ENCODE peak calls at places on chromosomes 4 and X, in ten cellular contexts. P is body of pancreas; J is upper lobe of right lung; K is testis; B is mammary epithelial cell; U is H9; C is dorsolateral prefrontal cortex; X is stomach; S is CD4-positive, alpha-beta T cell; R is tibial nerve. Y is an unnamed sample. For H3K27me3, the result is how much of the 10 kb centered on the place peaks cover.

GRCh38 chr4:72205298-72205697 is 173.5 kb downstream of the NPFFR2 start:
- DNase-seq in J (no peak), R (no peak), C (no peak), B (no peak), K (no peak), P (no peak), X (no peak), S (no peak), U (no peak), Y (no peak)

GRCh38 chr4:105840426-105841174 is 54.7 kb upstream of the NPNT start:
- DNase-seq in J (no peak), X (no peak), C (no peak), P (no peak), K (no peak), R (no peak), U (no peak), B (no peak), S (no peak), Y (no peak)

GRCh38 chr4:6343950-6344408 is 74.3 kb downstream of the WFS1 start:
- DNase-seq in X (peak), R (no peak), C (no peak), P (no peak), S (no peak), U (peak), B (peak), J (no peak), K (no peak), Y (peak)

GRCh38 chr4:185669288-185669687 is 134.0 kb upstream of the PDLIM3 start:
- DNase-seq in U (no peak), K (no peak), S (no peak), X (no peak), J (no peak), P (no peak), R (no peak), B (no peak), C (no peak), Y (no peak)

GRCh38 chr4:102324725-102325124 is 20.6 kb downstream of the SLC39A8 start:
- DNase-seq in X (no peak), P (no peak), U (no peak), J (no peak), R (no peak), C (no peak), B (no peak), K (no peak), S (no peak), Y (no peak)

GRCh38 chrX:155334486-155335316 is at the start of gene CLIC2:
- DNase-seq in X (peak), S (no peak), U (no peak), C (no peak), R (peak), K (peak), B (peak), P (no peak), J (no peak), Y (no peak)

GRCh38 chrX:113741744-113742143 is 842.1 kb upstream of the HTR2C start:
- DNase-seq in R (no peak), C (no peak), J (no peak), P (no peak), S (no peak), U (no peak), B (peak), K (peak), X (no peak), Y (no peak)

GRCh38 chrX:80765226-80765625 is 44.5 kb downstream of the BRWD3 start:
- DNase-seq in C (no peak), J (no peak), K (no peak), S (no peak), X (no peak), U (no peak), P (no peak), B (peak), R (no peak), Y (no peak)

GRCh38 chr4:183729430-183730328 is 70.6 kb downstream of the TRAPPC11 start:
- DNase-seq in U (no peak), P (no peak), B (peak), X (no peak), S (no peak), R (no peak), C (no peak), J (no peak), K (no peak), Y (no peak)

GRCh38 chr4:109303141-109303499 is 662 bp upstream of the COL25A1 start:
- DNase-seq in C (no peak), S (no peak), X (no peak), B (no peak), P (no peak), R (no peak), K (no peak), U (no peak), J (peak), Y (no peak)

GRCh38 chrX:153592966-153593688 is 5.8 kb downstream of the CCNQ start:
- DNase-seq in X (no peak), B (no peak), J (no peak), U (no peak), K (peak), P (no peak), C (no peak), R (no peak), S (no peak), Y (no peak)

GRCh38 chr4:2946812-2947600 is 16.2 kb downstream of the NOP14 start:
- DNase-seq in X (no peak), K (no peak), S (no peak), U (no peak), R (no peak), C (no peak), P (no peak), B (no peak), J (no peak), Y (no peak)

GRCh38 chr4:139622856-139623255 is 42.8 kb upstream of the MGST2 start:
- DNase-seq in X (no peak), C (no peak), P (no peak), S (no peak), B (no peak), K (no peak), U (no peak), R (no peak), J (no peak), Y (no peak)

GRCh38 chrX:10608099-10608498 is 12.3 kb downstream of the MID1 start:
- DNase-seq in K (no peak), U (no peak), P (no peak), S (no peak), C (no peak), J (no peak), B (no peak), R (no peak), X (no peak), Y (no peak)

GRCh38 chrX:45329217-45329616 is 128.5 kb upstream of the DIPK2B start:
- DNase-seq in J (no peak), X (no peak), K (no peak), B (no peak), S (no peak), C (no peak), U (no peak), R (no peak), P (no peak), Y (no peak)

GRCh38 chrX:27039332-27039731 is 423.8 kb downstream of the PPP4R3C start:
- DNase-seq in J (no peak), S (no peak), C (no peak), U (no peak), B (no peak), K (no peak), R (no peak), X (no peak), P (no peak), Y (no peak)

GRCh38 chr4:140281828-140282227 is 91.6 kb upstream of the SCOC start:
- DNase-seq in K (no peak), C (no peak), X (no peak), S (no peak), J (no peak), B (peak), P (no peak), U (no peak), R (no peak), Y (no peak)

GRCh38 chrX:119605398-119605738 is 856 bp downstream of the NKRF start:
- DNase-seq in C (no peak), X (no peak), P (no peak), U (no peak), J (peak), B (peak), S (peak), R (peak), K (peak), Y (peak)

GRCh38 chr4:2343476-2343875 is 75.0 kb downstream of the ZFYVE28 start:
- DNase-seq in J (peak), C (peak), R (no peak), K (peak), P (no peak), X (no peak), U (no peak), B (no peak), S (no peak), Y (no peak)

GRCh38 chr4:73741140-73741749 is 876 bp downstream of the CXCL8 start:
- DNase-seq in K (no peak), X (no peak), B (peak), U (no peak), C (no peak), S (no peak), J (no peak), R (no peak), P (no peak), Y (no peak)

GRCh38 chr4:170011921-170012628 is 14.1 kb downstream of the MFAP3L start:
- DNase-seq in X (no peak), K (no peak), R (no peak), P (no peak), B (no peak), U (no peak), J (no peak), S (no peak), C (peak), Y (no peak)

GRCh38 chrX:93791304-93791703 is 117.3 kb downstream of the FAM133A start:
- DNase-seq in S (no peak), X (no peak), P (no peak), R (no peak), J (no peak), K (no peak), C (no peak), U (no peak), B (no peak), Y (no peak)

GRCh38 chrX:107675823-107676555 is 47.7 kb downstream of the PRPS1 start:
- DNase-seq in B (peak), P (no peak), R (peak), K (no peak), X (no peak), U (no peak), S (no peak), C (no peak), J (no peak), Y (no peak)

GRCh38 chr4:153651961-153652784 is 31.9 kb upstream of the TLR2 start:
- DNase-seq in K (peak), S (no peak), U (no peak), J (no peak), P (no peak), X (no peak), B (peak), R (no peak), C (no peak), Y (no peak)

GRCh38 chrX:133321441-133321840 is 93.8 kb downstream of the GPC4 start:
- DNase-seq in U (no peak), C (no peak), S (no peak), B (no peak), P (no peak), K (no peak), J (no peak), X (no peak), R (no peak), Y (no peak)

GRCh38 chr4:5381981-5382441 is 326.3 kb downstream of the EVC2 start:
- DNase-seq in C (no peak), P (no peak), R (no peak), X (no peak), K (no peak), J (no peak), S (no peak), U (no peak), B (no peak), Y (peak)

GRCh38 chr4:138494931-138495330 is 252.8 kb upstream of the SLC7A11 start:
- DNase-seq in P (no peak), K (no peak), U (peak), B (peak), C (no peak), X (no peak), J (no peak), R (no peak), S (no peak), Y (peak)

GRCh38 chr4:54231419-54232150 is 2.5 kb downstream of the PDGFRA start:
- DNase-seq in R (peak), B (no peak), K (peak), C (no peak), X (no peak), P (no peak), S (no peak), J (no peak), U (peak), Y (no peak)
- H3K27me3 ChIP-seq in R (under half), B (under half), K (under half), C (half or more), X (half or more), P (under half), S (half or more), J (half or more), U (half or more), Y (half or more)

GRCh38 chr4:123785515-123785914 is 388.9 kb downstream of the SPRY1 start:
- DNase-seq in S (no peak), X (peak), K (peak), C (no peak), R (peak), P (no peak), J (no peak), B (peak), U (peak), Y (no peak)

GRCh38 chr4:123786159-123786915 is 389.7 kb downstream of the SPRY1 start:
- DNase-seq in J (no peak), S (no peak), C (no peak), P (no peak), K (no peak), B (no peak), U (no peak), R (no peak), X (no peak), Y (no peak)

GRCh38 chr4:123786955-123787354 is 390.4 kb downstream of the SPRY1 start:
- DNase-seq in J (no peak), B (no peak), K (peak), P (no peak), C (no peak), S (no peak), R (no peak), U (no peak), X (peak), Y (no peak)

GRCh38 chr4:123788577-123788976 is 392.0 kb downstream of the SPRY1 start:
- DNase-seq in C (no peak), U (no peak), R (no peak), J (no peak), P (no peak), B (no peak), S (no peak), K (no peak), X (no peak), Y (no peak)

GRCh38 chr4:123787710-123788109 is 391.1 kb downstream of the SPRY1 start:
- DNase-seq in K (no peak), X (no peak), B (no peak), P (no peak), C (no peak), J (no peak), U (no peak), S (no peak), R (no peak), Y (no peak)
- H3K27ac ChIP-seq in K (no peak), X (no peak), B (no peak), P (no peak), C (no peak), J (peak), U (no peak), S (no peak), R (no peak), Y (no peak)

GRCh38 chrX:150643958-150644357 is 49.2 kb upstream of the MTMR1 start:
- DNase-seq in U (no peak), P (no peak), J (no peak), C (no peak), R (no peak), K (no peak), S (no peak), B (no peak), X (no peak), Y (no peak)

GRCh38 chrX:150643271-150643670 is 49.9 kb upstream of the MTMR1 start:
- DNase-seq in X (no peak), K (no peak), P (no peak), C (no peak), J (no peak), R (no peak), U (no peak), S (no peak), B (no peak), Y (no peak)

GRCh38 chrX:150647331-150647730 is 45.9 kb upstream of the MTMR1 start:
- DNase-seq in K (no peak), C (no peak), X (no peak), J (no peak), P (no peak), B (no peak), S (no peak), R (no peak), U (no peak), Y (no peak)

GRCh38 chrX:150649096-150649870 is 43.9 kb upstream of the MTMR1 start:
- DNase-seq in J (no peak), R (peak), C (no peak), S (no peak), B (no peak), U (no peak), P (no peak), X (no peak), K (peak), Y (no peak)

DNA sequence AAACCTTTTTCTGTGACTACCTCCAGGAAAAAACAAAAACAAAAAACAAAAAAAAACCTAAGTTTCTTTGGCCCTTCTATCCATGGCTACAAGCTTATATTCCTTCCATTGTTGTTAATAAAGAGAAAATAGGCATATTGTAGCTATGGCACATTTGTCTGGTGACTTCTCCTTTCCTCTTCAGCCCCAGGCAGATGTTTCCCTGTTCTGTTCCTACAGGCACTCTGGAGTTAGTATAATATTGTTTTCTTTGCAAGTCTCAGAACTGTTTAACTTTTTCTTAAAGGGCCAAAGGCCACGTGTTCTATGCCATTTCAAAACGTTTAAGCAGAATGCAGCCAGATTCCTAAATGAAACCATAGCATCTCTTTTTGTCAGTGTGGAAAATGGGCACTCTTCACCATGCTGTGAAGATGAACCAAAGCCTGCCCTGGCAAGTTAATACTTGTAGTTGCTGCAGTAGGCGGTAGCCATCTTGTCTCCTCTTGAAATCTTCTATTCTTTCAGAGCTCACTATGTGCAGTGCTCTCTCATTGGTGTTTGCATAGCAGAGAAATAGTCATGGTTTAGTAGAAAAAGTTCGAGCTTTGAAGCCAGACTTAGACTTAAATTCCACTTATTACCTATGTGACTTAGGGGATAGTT is 44.8 kb upstream of the MTMR1 start:
- DNase-seq in C (no peak), K (no peak), P (no peak), R (no peak), J (no peak), S (no peak), B (no peak), X (no peak), U (no peak), Y (no peak)
- TF ChIP-seq CTCF in C (no peak), K (no peak), P (no peak), R (no peak), J (no peak), S (no peak), B (no peak), X (no peak), U (no peak), Y (no peak)

GRCh38 chr4:172953896-172954568 is 214.6 kb upstream of the GALNT7 start:
- DNase-seq in S (no peak), P (no peak), J (no peak), R (no peak), X (no peak), K (no peak), U (no peak), B (peak), C (no peak), Y (no peak)

GRCh38 chr4:172957216-172957615 is 211.4 kb upstream of the GALNT7 start:
- DNase-seq in S (no peak), R (no peak), P (no peak), J (no peak), U (no peak), C (no peak), B (no peak), X (no peak), K (no peak), Y (no peak)

GRCh38 chr4:172950990-172951389 is 217.6 kb upstream of the GALNT7 start:
- DNase-seq in U (no peak), J (no peak), P (no peak), R (no peak), X (no peak), C (no peak), K (no peak), B (no peak), S (no peak), Y (no peak)

GRCh38 chr4:172952052-172952451 is 216.6 kb upstream of the GALNT7 start:
- DNase-seq in J (no peak), R (no peak), P (no peak), S (no peak), K (no peak), C (no peak), X (no peak), B (no peak), U (peak), Y (no peak)
- H3K27me3 ChIP-seq in J (under half), R (under half), P (under half), S (under half), K (under half), C (under half), X (under half), B (under half), U (under half), Y (under half)

DNA sequence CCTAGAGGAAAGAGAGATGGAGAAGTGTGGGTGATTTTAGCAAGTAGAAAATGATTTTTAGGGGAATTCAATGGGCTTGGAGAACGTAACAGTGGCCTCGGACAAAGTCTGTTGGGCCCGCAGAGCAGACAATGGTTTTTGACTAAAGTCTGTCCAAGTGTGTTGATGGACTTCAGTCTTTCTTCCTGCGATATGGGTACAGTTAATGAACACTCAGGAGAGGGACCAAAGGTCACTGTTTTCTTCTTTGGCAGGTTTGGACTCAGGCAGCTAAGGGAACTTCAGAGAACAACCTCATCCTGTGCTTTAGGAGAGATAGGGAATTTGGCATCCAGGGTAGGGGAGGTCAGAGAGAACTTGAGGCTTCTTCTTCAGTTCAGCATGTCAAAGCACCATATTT is 38.0 kb downstream of the CC2D2A start:
- DNase-seq in U (no peak), R (no peak), J (no peak), X (no peak), S (no peak), K (no peak), C (no peak), P (no peak), B (no peak), Y (no peak)
- H3K27ac ChIP-seq in U (no peak), R (no peak), J (no peak), X (no peak), S (no peak), K (no peak), C (no peak), P (no peak), B (no peak), Y (no peak)

GRCh38 chrX:134694333-134694925 is 36.2 kb upstream of the PLAC1 start:
- DNase-seq in J (no peak), B (peak), S (no peak), K (no peak), R (no peak), X (no peak), C (no peak), U (no peak), P (no peak), Y (no peak)

GRCh38 chrX:134693644-134694043 is 35.4 kb upstream of the PLAC1 start:
- DNase-seq in P (no peak), K (no peak), S (no peak), R (no peak), B (no peak), C (no peak), U (no peak), X (no peak), J (no peak), Y (no peak)

GRCh38 chrX:134691453-134691852 is 33.2 kb upstream of the PLAC1 start:
- DNase-seq in J (no peak), C (no peak), X (no peak), B (no peak), U (no peak), R (no peak), S (no peak), K (no peak), P (no peak), Y (no peak)

GRCh38 chrX:134692990-134693389 is 34.7 kb upstream of the PLAC1 start:
- DNase-seq in S (no peak), X (no peak), P (no peak), R (no peak), B (peak), C (no peak), U (no peak), J (no peak), K (no peak), Y (no peak)

DNA sequence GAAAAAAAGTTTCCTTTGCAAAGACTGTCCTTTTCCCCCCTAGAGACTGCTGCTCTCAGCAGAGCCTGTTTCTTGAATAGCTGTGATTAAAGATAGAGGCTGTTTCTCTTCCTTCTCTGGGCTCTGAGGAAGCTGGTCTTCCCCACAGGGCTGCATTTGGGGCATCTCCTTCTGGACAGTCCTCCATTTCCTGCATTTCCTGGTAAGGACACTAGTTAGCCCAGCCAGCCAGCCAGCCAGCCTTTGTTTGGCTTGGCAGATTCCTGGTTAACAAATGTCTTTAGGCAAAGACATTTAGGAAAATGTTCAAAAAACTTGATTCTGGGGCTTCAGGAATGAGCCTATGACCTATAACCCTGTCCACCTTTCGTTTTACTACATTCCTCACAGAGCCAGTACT is 34.0 kb upstream of the PLAC1 start:
- DNase-seq in C (no peak), S (no peak), U (no peak), J (no peak), P (no peak), R (no peak), K (no peak), B (no peak), X (no peak), Y (no peak)
- TF ChIP-seq CTCF in C (no peak), S (no peak), U (no peak), J (no peak), P (no peak), R (no peak), K (no peak), B (no peak), X (no peak), Y (no peak)

GRCh38 chr4:80253510-80253909 is 13.0 kb upstream of the FGF5 start:
- DNase-seq in U (no peak), P (no peak), B (no peak), J (no peak), S (no peak), R (no peak), X (no peak), C (no peak), K (no peak), Y (no peak)
- H3K27me3 ChIP-seq in U (under half), P (under half), B (under half), J (under half), S (under half), R (under half), X (under half), C (under half), K (under half), Y (under half)